ENCODE peak calls at places on chromosomes 6 and 20, in eight cellular contexts. L is lower lobe of right lung; P is cardiac fibroblast; R is stimulated activated CD4-positive, alpha-beta T cell treated with anti-CD3 and anti-CD28 coated beads, TNF-alpha, amount 100 ng/mL, for 4 hours; S is H54; Q is stimulated activated CD8-positive, alpha-beta memory T cell treated with anti-CD3 and anti-CD28 coated beads, Interleukin-7, amount 100 ng/mL, for 4 hours; D is uterus; O is amniotic epithelial cell. N is an unnamed sample.

GRCh38 chr6:15425947-15426346 is 180.1 kb downstream of the JARID2 start:
- DNase-seq in R (no peak), Q (no peak), P (no peak), O (no peak), S (no peak), D (no peak), L (peak; percentile 57), N (no peak)

GRCh38 chr6:168506460-168506859 is 65.5 kb downstream of the SMOC2 start:
- DNase-seq in S (no peak), D (no peak), Q (no peak), O (no peak), P (no peak), L (no peak), R (no peak), N (no peak)

GRCh38 chr6:35725081-35725708 is 11.6 kb upstream of the ARMC12 start:
- DNase-seq in R (no peak), O (peak; percentile 40), D (no peak), P (no peak), S (no peak), L (no peak), Q (no peak), N (no peak)

GRCh38 chr6:35294308-35294945 is 3.2 kb upstream of the DEF6 start:
- DNase-seq in P (peak; percentile 45), R (no peak), L (no peak), S (peak; percentile 24), Q (peak; percentile 31), D (no peak), O (peak; percentile 30), N (peak; percentile 33)

GRCh38 chr6:53643481-53643965 is 22.0 kb downstream of the KLHL31 start:
- DNase-seq in R (no peak), L (no peak), O (no peak), Q (no peak), S (no peak), P (no peak), D (no peak), N (no peak)

GRCh38 chr6:11043961-11044711 is at the start of gene ELOVL2:
- DNase-seq in O (peak; percentile 29), D (no peak), L (no peak), Q (no peak), R (no peak), S (peak; percentile 63), P (peak; percentile 17), N (peak; percentile 14)

GRCh38 chr6:25311251-25311910 is 32.2 kb downstream of the CARMIL1 start:
- DNase-seq in R (no peak), D (no peak), O (peak; percentile 21), Q (no peak), L (no peak), S (peak; percentile 26), P (peak; percentile 71), N (no peak)

GRCh38 chr20:35699914-35700624 is 864 bp downstream of the ROMO1 start:
- DNase-seq in O (peak; percentile 20), Q (no peak), L (no peak), R (no peak), D (no peak), S (no peak), P (no peak), N (peak; percentile 41)

GRCh38 chr6:62285612-62286469 is at the start of gene KHDRBS2:
- DNase-seq in Q (peak; percentile 10), D (peak; percentile 39), L (peak; percentile 91), R (no peak), S (no peak), P (peak; percentile 2), O (no peak), N (no peak)

GRCh38 chr20:25356294-25356933 is 34.2 kb downstream of the ABHD12 start:
- DNase-seq in O (no peak), D (no peak), P (no peak), S (no peak), Q (no peak), R (no peak), L (no peak), N (no peak)